ENCODE peak calls at places on chromosomes 5 and 9, in ten cellular contexts. One of them, this sample, is unnamed.

GRCh38 chr5:112931473-112931872 is 9.4 kb upstream of the REEP5 start:
- DNase-seq in mesenchymal stem cell: peak
- DNase-seq in AG09309: no peak
- DNase-seq in natural killer cell treated with Interleukin-12 subunit alpha and Interleukin-12 subunit beta and Interleukin-15 and Interleukin-18, amount 100 ng/mL, for 72 hours: no peak
- DNase-seq in NCI-H1417: no peak
- DNase-seq in stimulated activated CD4-positive, alpha-beta T cell treated with anti-CD3 and anti-CD28 coated beads, Interleukin-1b, Interleukin-23, amount 100 ng/mL, for 24 hours: no peak
- DNase-seq in Ammon's horn: no peak
- DNase-seq in left ventricle myocardium inferior: no peak
- DNase-seq in stimulated activated CD8-positive, alpha-beta memory T cell treated with anti-CD3 and anti-CD28 coated beads, Interleukin-2, amount 100 ng/mL, for 1 hour: no peak
- DNase-seq in activated CD8-positive, alpha-beta memory T cell treated with anti-CD3 and anti-CD28 coated beads, Interleukin-2, amount 50 U/mL, for 4 hours: no peak
- DNase-seq in this sample: peak

GRCh38 chr5:87151547-87151946 is 116.1 kb upstream of the RASA1 start:
- DNase-seq in mesenchymal stem cell: peak
- DNase-seq in AG09309: peak
- DNase-seq in natural killer cell treated with Interleukin-12 subunit alpha and Interleukin-12 subunit beta and Interleukin-15 and Interleukin-18, amount 100 ng/mL, for 72 hours: no peak
- DNase-seq in NCI-H1417: no peak
- DNase-seq in stimulated activated CD4-positive, alpha-beta T cell treated with anti-CD3 and anti-CD28 coated beads, Interleukin-1b, Interleukin-23, amount 100 ng/mL, for 24 hours: no peak
- DNase-seq in Ammon's horn: no peak
- DNase-seq in left ventricle myocardium inferior: no peak
- DNase-seq in stimulated activated CD8-positive, alpha-beta memory T cell treated with anti-CD3 and anti-CD28 coated beads, Interleukin-2, amount 100 ng/mL, for 1 hour: no peak
- DNase-seq in activated CD8-positive, alpha-beta memory T cell treated with anti-CD3 and anti-CD28 coated beads, Interleukin-2, amount 50 U/mL, for 4 hours: no peak
- DNase-seq in this sample: peak

GRCh38 chr9:136172412-136173079 is 32.4 kb downstream of the LHX3 start:
- DNase-seq in mesenchymal stem cell: no peak
- DNase-seq in AG09309: no peak
- DNase-seq in natural killer cell treated with Interleukin-12 subunit alpha and Interleukin-12 subunit beta and Interleukin-15 and Interleukin-18, amount 100 ng/mL, for 72 hours: no peak
- DNase-seq in NCI-H1417: peak
- DNase-seq in stimulated activated CD4-positive, alpha-beta T cell treated with anti-CD3 and anti-CD28 coated beads, Interleukin-1b, Interleukin-23, amount 100 ng/mL, for 24 hours: no peak
- DNase-seq in Ammon's horn: no peak
- DNase-seq in left ventricle myocardium inferior: no peak
- DNase-seq in stimulated activated CD8-positive, alpha-beta memory T cell treated with anti-CD3 and anti-CD28 coated beads, Interleukin-2, amount 100 ng/mL, for 1 hour: no peak
- DNase-seq in activated CD8-positive, alpha-beta memory T cell treated with anti-CD3 and anti-CD28 coated beads, Interleukin-2, amount 50 U/mL, for 4 hours: no peak
- DNase-seq in this sample: no peak

GRCh38 chr5:1110930-1111726 is 735 bp downstream of the SLC12A7 start:
- DNase-seq in mesenchymal stem cell: no peak
- DNase-seq in AG09309: no peak
- DNase-seq in natural killer cell treated with Interleukin-12 subunit alpha and Interleukin-12 subunit beta and Interleukin-15 and Interleukin-18, amount 100 ng/mL, for 72 hours: no peak
- DNase-seq in NCI-H1417: peak
- DNase-seq in stimulated activated CD4-positive, alpha-beta T cell treated with anti-CD3 and anti-CD28 coated beads, Interleukin-1b, Interleukin-23, amount 100 ng/mL, for 24 hours: no peak
- DNase-seq in Ammon's horn: no peak
- DNase-seq in left ventricle myocardium inferior: peak
- DNase-seq in stimulated activated CD8-positive, alpha-beta memory T cell treated with anti-CD3 and anti-CD28 coated beads, Interleukin-2, amount 100 ng/mL, for 1 hour: no peak
- DNase-seq in activated CD8-positive, alpha-beta memory T cell treated with anti-CD3 and anti-CD28 coated beads, Interleukin-2, amount 50 U/mL, for 4 hours: no peak
- DNase-seq in this sample: peak

GRCh38 chr5:139711067-139711851 is 63.1 kb downstream of the CXXC5 start:
- DNase-seq in mesenchymal stem cell: peak
- DNase-seq in AG09309: no peak
- DNase-seq in natural killer cell treated with Interleukin-12 subunit alpha and Interleukin-12 subunit beta and Interleukin-15 and Interleukin-18, amount 100 ng/mL, for 72 hours: no peak
- DNase-seq in NCI-H1417: peak
- DNase-seq in stimulated activated CD4-positive, alpha-beta T cell treated with anti-CD3 and anti-CD28 coated beads, Interleukin-1b, Interleukin-23, amount 100 ng/mL, for 24 hours: peak
- DNase-seq in Ammon's horn: peak
- DNase-seq in left ventricle myocardium inferior: peak
- DNase-seq in stimulated activated CD8-positive, alpha-beta memory T cell treated with anti-CD3 and anti-CD28 coated beads, Interleukin-2, amount 100 ng/mL, for 1 hour: peak
- DNase-seq in activated CD8-positive, alpha-beta memory T cell treated with anti-CD3 and anti-CD28 coated beads, Interleukin-2, amount 50 U/mL, for 4 hours: peak
- DNase-seq in this sample: peak

GRCh38 chr5:141747152-141747640 is 65.2 kb upstream of the ARAP3 start:
- DNase-seq in mesenchymal stem cell: peak
- DNase-seq in AG09309: no peak
- DNase-seq in natural killer cell treated with Interleukin-12 subunit alpha and Interleukin-12 subunit beta and Interleukin-15 and Interleukin-18, amount 100 ng/mL, for 72 hours: no peak
- DNase-seq in NCI-H1417: peak
- DNase-seq in stimulated activated CD4-positive, alpha-beta T cell treated with anti-CD3 and anti-CD28 coated beads, Interleukin-1b, Interleukin-23, amount 100 ng/mL, for 24 hours: no peak
- DNase-seq in Ammon's horn: peak
- DNase-seq in left ventricle myocardium inferior: peak
- DNase-seq in stimulated activated CD8-positive, alpha-beta memory T cell treated with anti-CD3 and anti-CD28 coated beads, Interleukin-2, amount 100 ng/mL, for 1 hour: no peak
- DNase-seq in activated CD8-positive, alpha-beta memory T cell treated with anti-CD3 and anti-CD28 coated beads, Interleukin-2, amount 50 U/mL, for 4 hours: no peak
- DNase-seq in this sample: peak

GRCh38 chr9:70601000-70601929 is 186.8 kb upstream of the KLF9 start:
- DNase-seq in mesenchymal stem cell: peak
- DNase-seq in AG09309: peak
- DNase-seq in natural killer cell treated with Interleukin-12 subunit alpha and Interleukin-12 subunit beta and Interleukin-15 and Interleukin-18, amount 100 ng/mL, for 72 hours: no peak
- DNase-seq in NCI-H1417: peak
- DNase-seq in stimulated activated CD4-positive, alpha-beta T cell treated with anti-CD3 and anti-CD28 coated beads, Interleukin-1b, Interleukin-23, amount 100 ng/mL, for 24 hours: no peak
- DNase-seq in Ammon's horn: peak
- DNase-seq in left ventricle myocardium inferior: peak
- DNase-seq in stimulated activated CD8-positive, alpha-beta memory T cell treated with anti-CD3 and anti-CD28 coated beads, Interleukin-2, amount 100 ng/mL, for 1 hour: no peak
- DNase-seq in activated CD8-positive, alpha-beta memory T cell treated with anti-CD3 and anti-CD28 coated beads, Interleukin-2, amount 50 U/mL, for 4 hours: no peak
- DNase-seq in this sample: peak

GRCh38 chr5:134086943-134087305 is 27.6 kb upstream of the TCF7 start:
- DNase-seq in mesenchymal stem cell: no peak
- DNase-seq in AG09309: no peak
- DNase-seq in natural killer cell treated with Interleukin-12 subunit alpha and Interleukin-12 subunit beta and Interleukin-15 and Interleukin-18, amount 100 ng/mL, for 72 hours: no peak
- DNase-seq in NCI-H1417: no peak
- DNase-seq in stimulated activated CD4-positive, alpha-beta T cell treated with anti-CD3 and anti-CD28 coated beads, Interleukin-1b, Interleukin-23, amount 100 ng/mL, for 24 hours: no peak
- DNase-seq in Ammon's horn: no peak
- DNase-seq in left ventricle myocardium inferior: no peak
- DNase-seq in stimulated activated CD8-positive, alpha-beta memory T cell treated with anti-CD3 and anti-CD28 coated beads, Interleukin-2, amount 100 ng/mL, for 1 hour: peak
- DNase-seq in activated CD8-positive, alpha-beta memory T cell treated with anti-CD3 and anti-CD28 coated beads, Interleukin-2, amount 50 U/mL, for 4 hours: peak
- DNase-seq in this sample: no peak

GRCh38 chr9:112279501-112279900 is 53.9 kb downstream of the PTBP3 start:
- DNase-seq in mesenchymal stem cell: no peak
- DNase-seq in AG09309: no peak
- DNase-seq in natural killer cell treated with Interleukin-12 subunit alpha and Interleukin-12 subunit beta and Interleukin-15 and Interleukin-18, amount 100 ng/mL, for 72 hours: no peak
- DNase-seq in NCI-H1417: no peak
- DNase-seq in stimulated activated CD4-positive, alpha-beta T cell treated with anti-CD3 and anti-CD28 coated beads, Interleukin-1b, Interleukin-23, amount 100 ng/mL, for 24 hours: no peak
- DNase-seq in Ammon's horn: no peak
- DNase-seq in left ventricle myocardium inferior: no peak
- DNase-seq in stimulated activated CD8-positive, alpha-beta memory T cell treated with anti-CD3 and anti-CD28 coated beads, Interleukin-2, amount 100 ng/mL, for 1 hour: no peak
- DNase-seq in activated CD8-positive, alpha-beta memory T cell treated with anti-CD3 and anti-CD28 coated beads, Interleukin-2, amount 50 U/mL, for 4 hours: no peak
- DNase-seq in this sample: no peak

GRCh38 chr5:45089870-45090269 is 281.1 kb downstream of the MRPS30 start:
- DNase-seq in mesenchymal stem cell: no peak
- DNase-seq in AG09309: no peak
- DNase-seq in natural killer cell treated with Interleukin-12 subunit alpha and Interleukin-12 subunit beta and Interleukin-15 and Interleukin-18, amount 100 ng/mL, for 72 hours: no peak
- DNase-seq in NCI-H1417: no peak
- DNase-seq in stimulated activated CD4-positive, alpha-beta T cell treated with anti-CD3 and anti-CD28 coated beads, Interleukin-1b, Interleukin-23, amount 100 ng/mL, for 24 hours: no peak
- DNase-seq in Ammon's horn: no peak
- DNase-seq in left ventricle myocardium inferior: no peak
- DNase-seq in stimulated activated CD8-positive, alpha-beta memory T cell treated with anti-CD3 and anti-CD28 coated beads, Interleukin-2, amount 100 ng/mL, for 1 hour: no peak
- DNase-seq in activated CD8-positive, alpha-beta memory T cell treated with anti-CD3 and anti-CD28 coated beads, Interleukin-2, amount 50 U/mL, for 4 hours: no peak
- DNase-seq in this sample: no peak

GRCh38 chr5:139562847-139563246 is 1.7 kb downstream of the UBE2D2 start:
- DNase-seq in mesenchymal stem cell: no peak
- DNase-seq in AG09309: no peak
- DNase-seq in natural killer cell treated with Interleukin-12 subunit alpha and Interleukin-12 subunit beta and Interleukin-15 and Interleukin-18, amount 100 ng/mL, for 72 hours: no peak
- DNase-seq in NCI-H1417: no peak
- DNase-seq in stimulated activated CD4-positive, alpha-beta T cell treated with anti-CD3 and anti-CD28 coated beads, Interleukin-1b, Interleukin-23, amount 100 ng/mL, for 24 hours: no peak
- DNase-seq in Ammon's horn: no peak
- DNase-seq in left ventricle myocardium inferior: no peak
- DNase-seq in stimulated activated CD8-positive, alpha-beta memory T cell treated with anti-CD3 and anti-CD28 coated beads, Interleukin-2, amount 100 ng/mL, for 1 hour: no peak
- DNase-seq in activated CD8-positive, alpha-beta memory T cell treated with anti-CD3 and anti-CD28 coated beads, Interleukin-2, amount 50 U/mL, for 4 hours: no peak
- DNase-seq in this sample: no peak

GRCh38 chr9:123131258-123131657 is 97.8 kb downstream of the GPR21 start:
- DNase-seq in mesenchymal stem cell: peak
- DNase-seq in AG09309: peak
- DNase-seq in natural killer cell treated with Interleukin-12 subunit alpha and Interleukin-12 subunit beta and Interleukin-15 and Interleukin-18, amount 100 ng/mL, for 72 hours: no peak
- DNase-seq in NCI-H1417: no peak
- DNase-seq in stimulated activated CD4-positive, alpha-beta T cell treated with anti-CD3 and anti-CD28 coated beads, Interleukin-1b, Interleukin-23, amount 100 ng/mL, for 24 hours: no peak
- DNase-seq in Ammon's horn: no peak
- DNase-seq in left ventricle myocardium inferior: no peak
- DNase-seq in stimulated activated CD8-positive, alpha-beta memory T cell treated with anti-CD3 and anti-CD28 coated beads, Interleukin-2, amount 100 ng/mL, for 1 hour: no peak
- DNase-seq in activated CD8-positive, alpha-beta memory T cell treated with anti-CD3 and anti-CD28 coated beads, Interleukin-2, amount 50 U/mL, for 4 hours: no peak
- DNase-seq in this sample: peak

GRCh38 chr9:135907006-135907434 is 326 bp downstream of the CAMSAP1 start:
- DNase-seq in mesenchymal stem cell: peak
- DNase-seq in AG09309: no peak
- DNase-seq in natural killer cell treated with Interleukin-12 subunit alpha and Interleukin-12 subunit beta and Interleukin-15 and Interleukin-18, amount 100 ng/mL, for 72 hours: no peak
- DNase-seq in NCI-H1417: no peak
- DNase-seq in stimulated activated CD4-positive, alpha-beta T cell treated with anti-CD3 and anti-CD28 coated beads, Interleukin-1b, Interleukin-23, amount 100 ng/mL, for 24 hours: no peak
- DNase-seq in Ammon's horn: peak
- DNase-seq in left ventricle myocardium inferior: peak
- DNase-seq in stimulated activated CD8-positive, alpha-beta memory T cell treated with anti-CD3 and anti-CD28 coated beads, Interleukin-2, amount 100 ng/mL, for 1 hour: no peak
- DNase-seq in activated CD8-positive, alpha-beta memory T cell treated with anti-CD3 and anti-CD28 coated beads, Interleukin-2, amount 50 U/mL, for 4 hours: peak
- DNase-seq in this sample: peak

GRCh38 chr9:137109250-137110146 is 5.0 kb downstream of the DPP7 start:
- DNase-seq in mesenchymal stem cell: no peak
- DNase-seq in AG09309: no peak
- DNase-seq in natural killer cell treated with Interleukin-12 subunit alpha and Interleukin-12 subunit beta and Interleukin-15 and Interleukin-18, amount 100 ng/mL, for 72 hours: no peak
- DNase-seq in NCI-H1417: no peak
- DNase-seq in stimulated activated CD4-positive, alpha-beta T cell treated with anti-CD3 and anti-CD28 coated beads, Interleukin-1b, Interleukin-23, amount 100 ng/mL, for 24 hours: no peak
- DNase-seq in Ammon's horn: no peak
- DNase-seq in left ventricle myocardium inferior: no peak
- DNase-seq in stimulated activated CD8-positive, alpha-beta memory T cell treated with anti-CD3 and anti-CD28 coated beads, Interleukin-2, amount 100 ng/mL, for 1 hour: no peak
- DNase-seq in activated CD8-positive, alpha-beta memory T cell treated with anti-CD3 and anti-CD28 coated beads, Interleukin-2, amount 50 U/mL, for 4 hours: no peak
- DNase-seq in this sample: no peak

GRCh38 chr5:159339451-159339850 is 9.2 kb upstream of the IL12B start:
- DNase-seq in mesenchymal stem cell: no peak
- DNase-seq in AG09309: no peak
- DNase-seq in natural killer cell treated with Interleukin-12 subunit alpha and Interleukin-12 subunit beta and Interleukin-15 and Interleukin-18, amount 100 ng/mL, for 72 hours: no peak
- DNase-seq in NCI-H1417: no peak
- DNase-seq in stimulated activated CD4-positive, alpha-beta T cell treated with anti-CD3 and anti-CD28 coated beads, Interleukin-1b, Interleukin-23, amount 100 ng/mL, for 24 hours: no peak
- DNase-seq in Ammon's horn: no peak
- DNase-seq in left ventricle myocardium inferior: no peak
- DNase-seq in stimulated activated CD8-positive, alpha-beta memory T cell treated with anti-CD3 and anti-CD28 coated beads, Interleukin-2, amount 100 ng/mL, for 1 hour: no peak
- DNase-seq in activated CD8-positive, alpha-beta memory T cell treated with anti-CD3 and anti-CD28 coated beads, Interleukin-2, amount 50 U/mL, for 4 hours: no peak
- DNase-seq in this sample: no peak

GRCh38 chr5:116970318-116970717 is 395.7 kb upstream of the SEMA6A start:
- DNase-seq in mesenchymal stem cell: peak
- DNase-seq in AG09309: no peak
- DNase-seq in natural killer cell treated with Interleukin-12 subunit alpha and Interleukin-12 subunit beta and Interleukin-15 and Interleukin-18, amount 100 ng/mL, for 72 hours: no peak
- DNase-seq in NCI-H1417: peak
- DNase-seq in stimulated activated CD4-positive, alpha-beta T cell treated with anti-CD3 and anti-CD28 coated beads, Interleukin-1b, Interleukin-23, amount 100 ng/mL, for 24 hours: no peak
- DNase-seq in Ammon's horn: no peak
- DNase-seq in left ventricle myocardium inferior: no peak
- DNase-seq in stimulated activated CD8-positive, alpha-beta memory T cell treated with anti-CD3 and anti-CD28 coated beads, Interleukin-2, amount 100 ng/mL, for 1 hour: no peak
- DNase-seq in activated CD8-positive, alpha-beta memory T cell treated with anti-CD3 and anti-CD28 coated beads, Interleukin-2, amount 50 U/mL, for 4 hours: no peak
- DNase-seq in this sample: no peak

GRCh38 chr9:95455714-95456113 is 61.1 kb downstream of the PTCH1 start:
- DNase-seq in mesenchymal stem cell: no peak
- DNase-seq in AG09309: no peak
- DNase-seq in natural killer cell treated with Interleukin-12 subunit alpha and Interleukin-12 subunit beta and Interleukin-15 and Interleukin-18, amount 100 ng/mL, for 72 hours: no peak
- DNase-seq in NCI-H1417: no peak
- DNase-seq in stimulated activated CD4-positive, alpha-beta T cell treated with anti-CD3 and anti-CD28 coated beads, Interleukin-1b, Interleukin-23, amount 100 ng/mL, for 24 hours: no peak
- DNase-seq in Ammon's horn: no peak
- DNase-seq in left ventricle myocardium inferior: no peak
- DNase-seq in stimulated activated CD8-positive, alpha-beta memory T cell treated with anti-CD3 and anti-CD28 coated beads, Interleukin-2, amount 100 ng/mL, for 1 hour: no peak
- DNase-seq in activated CD8-positive, alpha-beta memory T cell treated with anti-CD3 and anti-CD28 coated beads, Interleukin-2, amount 50 U/mL, for 4 hours: no peak
- DNase-seq in this sample: no peak

GRCh38 chr9:88523056-88523455 is 11.9 kb upstream of the NXNL2 start:
- DNase-seq in mesenchymal stem cell: peak
- DNase-seq in AG09309: no peak
- DNase-seq in natural killer cell treated with Interleukin-12 subunit alpha and Interleukin-12 subunit beta and Interleukin-15 and Interleukin-18, amount 100 ng/mL, for 72 hours: no peak
- DNase-seq in NCI-H1417: no peak
- DNase-seq in stimulated activated CD4-positive, alpha-beta T cell treated with anti-CD3 and anti-CD28 coated beads, Interleukin-1b, Interleukin-23, amount 100 ng/mL, for 24 hours: no peak
- DNase-seq in Ammon's horn: no peak
- DNase-seq in left ventricle myocardium inferior: no peak
- DNase-seq in stimulated activated CD8-positive, alpha-beta memory T cell treated with anti-CD3 and anti-CD28 coated beads, Interleukin-2, amount 100 ng/mL, for 1 hour: no peak
- DNase-seq in activated CD8-positive, alpha-beta memory T cell treated with anti-CD3 and anti-CD28 coated beads, Interleukin-2, amount 50 U/mL, for 4 hours: no peak
- DNase-seq in this sample: no peak

GRCh38 chr9:24708808-24709207 is 163.1 kb upstream of the IZUMO3 start:
- DNase-seq in mesenchymal stem cell: no peak
- DNase-seq in AG09309: no peak
- DNase-seq in natural killer cell treated with Interleukin-12 subunit alpha and Interleukin-12 subunit beta and Interleukin-15 and Interleukin-18, amount 100 ng/mL, for 72 hours: no peak
- DNase-seq in NCI-H1417: no peak
- DNase-seq in stimulated activated CD4-positive, alpha-beta T cell treated with anti-CD3 and anti-CD28 coated beads, Interleukin-1b, Interleukin-23, amount 100 ng/mL, for 24 hours: no peak
- DNase-seq in Ammon's horn: no peak
- DNase-seq in left ventricle myocardium inferior: no peak
- DNase-seq in stimulated activated CD8-positive, alpha-beta memory T cell treated with anti-CD3 and anti-CD28 coated beads, Interleukin-2, amount 100 ng/mL, for 1 hour: no peak
- DNase-seq in activated CD8-positive, alpha-beta memory T cell treated with anti-CD3 and anti-CD28 coated beads, Interleukin-2, amount 50 U/mL, for 4 hours: no peak
- DNase-seq in this sample: no peak

This sample was measured in fibroblast of villous mesenchyme.